ENCODE peak calls at places on chromosomes 7 and 10, in seven cellular contexts. R is AG09309, S is fibroblast of pulmonary artery, K is spleen, A is astrocyte of the spinal cord, W is hepatocyte, O is fibroblast of villous mesenchyme. L is an unnamed sample.

GRCh38 chr10:115335366-115335765 is 242.2 kb downstream of the ATRNL1 start:
- DNase-seq in R (no peak), S (peak), K (no peak), A (peak), W (no peak), O (no peak), L (no peak)

GRCh38 chr10:5910323-5911100 is 20.5 kb downstream of the FBH1 start:
- DNase-seq in R (no peak), S (no peak), K (no peak), A (peak), W (no peak), O (no peak), L (no peak)

GRCh38 chr10:67665491-67665890 is 30.5 kb downstream of the CTNNA3 start:
- DNase-seq in R (no peak), S (no peak), K (no peak), A (no peak), W (peak), O (no peak), L (no peak)

GRCh38 chr7:1663857-1664651 is 6.0 kb upstream of the ELFN1 start:
- DNase-seq in R (no peak), S (no peak), K (peak), A (no peak), W (peak), O (no peak), L (no peak)

GRCh38 chr10:1669433-1669832 is 67.9 kb downstream of the ADARB2 start:
- DNase-seq in R (no peak), S (no peak), K (no peak), A (no peak), W (no peak), O (no peak), L (no peak)

GRCh38 chr7:128873234-128873633 is 10.6 kb downstream of the ATP6V1F start:
- DNase-seq in R (no peak), S (no peak), K (no peak), A (no peak), W (no peak), O (no peak), L (no peak)

GRCh38 chr7:135512135-135512887 is 2.4 kb upstream of the CNOT4 start:
- DNase-seq in R (no peak), S (peak), K (no peak), A (peak), W (peak), O (peak), L (no peak)

GRCh38 chr10:103512591-103513382 is 19.3 kb downstream of the NEURL1 start:
- DNase-seq in R (no peak), S (no peak), K (no peak), A (no peak), W (peak), O (peak), L (no peak)

GRCh38 chr10:84256510-84257342 is 11.9 kb downstream of the RGR start:
- DNase-seq in R (no peak), S (peak), K (no peak), A (peak), W (peak), O (peak), L (no peak)

GRCh38 chr10:22314852-22315251 is 1.3 kb upstream of the COMMD3 start:
- DNase-seq in R (no peak), S (peak), K (no peak), A (no peak), W (no peak), O (no peak), L (no peak)

GRCh38 chr7:128041203-128041602 is 10.0 kb upstream of the LRRC4 start:
- DNase-seq in R (peak), S (peak), K (no peak), A (peak), W (no peak), O (peak), L (peak)

GRCh38 chr7:80732635-80733034 is 94.2 kb downstream of the CD36 start:
- DNase-seq in R (no peak), S (no peak), K (no peak), A (no peak), W (no peak), O (no peak), L (no peak)

GRCh38 chr7:1160665-1161010 is 642 bp upstream of the ZFAND2A start:
- DNase-seq in R (no peak), S (no peak), K (peak), A (no peak), W (no peak), O (no peak), L (no peak)

GRCh38 chr10:26439436-26440090 is 1.4 kb downstream of the APBB1IP start:
- DNase-seq in R (no peak), S (no peak), K (no peak), A (no peak), W (no peak), O (no peak), L (no peak)

GRCh38 chr10:86945361-86946214 is 11.8 kb downstream of the MMRN2 start:
- DNase-seq in R (no peak), S (no peak), K (no peak), A (peak), W (peak), O (peak), L (no peak)

GRCh38 chr7:127258111-127258510 is 5.4 kb upstream of the GRM8 start:
- DNase-seq in R (no peak), S (no peak), K (no peak), A (no peak), W (no peak), O (no peak), L (no peak)

GRCh38 chr10:27341001-27341400 is 100.4 kb upstream of the ACBD5 start:
- DNase-seq in R (no peak), S (no peak), K (no peak), A (no peak), W (no peak), O (no peak), L (no peak)

GRCh38 chr10:127679642-127680255 is 57.2 kb upstream of the FOXI2 start:
- DNase-seq in R (no peak), S (no peak), K (no peak), A (no peak), W (no peak), O (no peak), L (no peak)

GRCh38 chr10:105150486-105150885 is 509.4 kb downstream of the SORCS3 start:
- DNase-seq in R (peak), S (no peak), K (no peak), A (peak), W (no peak), O (no peak), L (peak)

GRCh38 chr7:159083001-159083697 is 61.5 kb downstream of the VIPR2 start:
- DNase-seq in R (no peak), S (no peak), K (peak), A (no peak), W (no peak), O (no peak), L (no peak)

GRCh38 chr7:40482794-40483374 is 348.1 kb downstream of the SUGCT start:
- DNase-seq in R (no peak), S (peak), K (no peak), A (no peak), W (no peak), O (no peak), L (no peak)

GRCh38 chr7:155896531-155897263 is 84.4 kb upstream of the SHH start:
- DNase-seq in R (no peak), S (no peak), K (peak), A (peak), W (no peak), O (no peak), L (peak)

GRCh38 chr7:152553671-152554317 is 118.0 kb upstream of the KMT2C start:
- DNase-seq in R (no peak), S (no peak), K (no peak), A (no peak), W (no peak), O (no peak), L (no peak)

GRCh38 chr10:76523215-76523614 is 1091.8 kb downstream of the LRMDA start:
- DNase-seq in R (no peak), S (peak), K (peak), A (no peak), W (no peak), O (no peak), L (no peak)

GRCh38 chr7:1572111-1572510 is 2.3 kb upstream of the PSMG3 start:
- DNase-seq in R (no peak), S (no peak), K (no peak), A (no peak), W (no peak), O (no peak), L (no peak)

GRCh38 chr10:98224509-98224908 is 43.5 kb downstream of the LOXL4 start:
- DNase-seq in R (no peak), S (no peak), K (no peak), A (no peak), W (no peak), O (peak), L (no peak)

GRCh38 chr10:11609492-11610093 is 1.9 kb downstream of the USP6NL start:
- DNase-seq in R (no peak), S (no peak), K (no peak), A (no peak), W (no peak), O (no peak), L (no peak)
- H3K4me3 ChIP-seq in R (no peak), S (peak), K (peak), A (no peak), W (peak), O (peak), L (peak)

DNA sequence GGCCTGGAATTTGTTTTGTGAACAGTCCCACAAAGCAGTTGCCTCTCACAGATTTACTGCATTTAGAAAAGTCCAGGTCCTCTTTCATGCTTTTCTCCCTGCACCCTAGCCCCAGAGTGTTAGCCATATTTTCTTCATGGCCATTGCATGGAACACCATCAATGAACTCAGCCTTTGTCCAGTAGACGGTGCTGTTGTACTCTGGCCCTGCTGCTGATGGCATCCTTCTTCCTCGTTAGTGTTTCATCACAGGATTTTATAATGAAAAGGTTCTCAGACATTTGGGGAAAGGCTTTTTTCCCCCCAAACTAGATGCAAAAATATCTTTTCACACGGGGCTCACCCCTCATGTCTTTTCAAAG is 93.0 kb upstream of the SLC25A13 start:
- DNase-seq in R (no peak), S (peak), K (no peak), A (peak), W (peak), O (peak), L (no peak)
- TF ChIP-seq CTCF in R (peak), S (peak), K (peak), A (peak), W (peak), O (peak), L (peak)

DNA sequence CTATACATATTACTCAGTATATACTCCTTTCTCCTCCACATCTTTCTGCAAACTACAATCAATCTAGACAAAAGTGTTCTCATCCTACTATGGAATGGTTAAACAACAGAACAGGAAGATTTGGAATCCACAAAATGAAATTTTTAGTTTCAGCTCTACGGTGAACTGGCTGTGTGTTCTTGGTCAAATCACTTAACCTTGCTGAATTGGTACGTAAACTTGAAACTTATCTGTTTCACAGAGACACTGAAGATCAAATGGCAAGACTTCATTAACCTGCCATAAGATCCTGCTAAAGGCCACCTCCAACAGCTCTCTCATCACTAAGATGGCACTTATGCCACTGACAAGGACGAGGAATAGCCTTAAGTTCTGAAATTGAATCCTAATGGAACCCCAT is 1.5 kb downstream of the NUDCD3 start:
- DNase-seq in R (no peak), S (no peak), K (no peak), A (no peak), W (no peak), O (no peak), L (no peak)
- H3K4me3 ChIP-seq in R (peak), S (peak), K (no peak), A (peak), W (peak), O (peak), L (peak)

DNA sequence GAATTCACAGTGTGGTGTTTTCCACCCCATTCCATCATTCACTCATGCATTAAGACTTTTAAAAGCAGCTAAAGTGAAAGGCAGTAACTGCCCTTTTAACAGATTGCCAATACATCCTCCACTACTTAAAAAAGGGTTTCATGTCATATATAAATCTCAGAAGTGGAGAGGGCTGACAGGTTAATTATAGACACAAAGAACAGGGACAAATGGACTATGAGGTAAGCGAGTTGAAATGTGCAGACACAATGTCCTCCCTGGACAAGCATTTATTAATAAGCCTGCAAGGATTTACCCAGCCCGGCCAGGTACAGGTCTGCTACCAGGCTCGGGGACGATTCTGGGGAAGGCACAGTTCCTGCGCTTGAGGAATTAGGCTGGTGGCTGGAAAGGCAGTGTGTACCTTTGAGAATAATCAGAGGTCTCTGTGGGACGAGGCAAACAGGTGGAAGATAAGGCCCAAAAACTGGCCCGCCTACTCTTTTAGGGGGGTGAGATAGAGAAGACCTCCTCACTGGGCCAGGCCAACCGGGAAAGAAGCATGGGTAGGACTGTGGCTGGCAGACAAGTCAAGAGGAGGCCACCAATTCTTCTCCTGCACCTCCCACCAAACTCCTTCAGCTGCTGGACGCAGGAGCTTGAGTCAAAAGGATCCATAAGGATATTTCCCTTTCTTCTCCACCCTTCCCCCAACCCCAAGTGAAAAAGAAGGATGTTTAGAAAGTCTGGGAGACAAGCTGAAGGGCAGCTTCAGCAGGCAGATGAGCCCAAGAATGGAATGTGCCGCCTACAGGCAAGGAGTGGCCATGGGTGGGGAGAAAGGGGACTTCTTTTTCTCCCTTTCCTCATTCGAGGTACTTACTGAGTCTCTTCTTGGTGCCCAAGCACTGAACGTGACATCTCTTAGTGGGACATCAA is 1.5 kb downstream of the PDLIM1 start:
- DNase-seq in R (no peak), S (peak), K (no peak), A (no peak), W (peak), O (peak), L (no peak)
- TF ChIP-seq CTCF in R (no peak), S (peak), K (peak), A (peak), W (peak), O (peak), L (peak)

GRCh38 chr7:124031919-124032318 is 948 bp downstream of the TMEM229A start:
- DNase-seq in R (no peak), S (no peak), K (no peak), A (no peak), W (no peak), O (no peak), L (no peak)
- H3K4me3 ChIP-seq in R (no peak), S (peak), K (peak), A (no peak), W (peak), O (no peak), L (peak)

DNA sequence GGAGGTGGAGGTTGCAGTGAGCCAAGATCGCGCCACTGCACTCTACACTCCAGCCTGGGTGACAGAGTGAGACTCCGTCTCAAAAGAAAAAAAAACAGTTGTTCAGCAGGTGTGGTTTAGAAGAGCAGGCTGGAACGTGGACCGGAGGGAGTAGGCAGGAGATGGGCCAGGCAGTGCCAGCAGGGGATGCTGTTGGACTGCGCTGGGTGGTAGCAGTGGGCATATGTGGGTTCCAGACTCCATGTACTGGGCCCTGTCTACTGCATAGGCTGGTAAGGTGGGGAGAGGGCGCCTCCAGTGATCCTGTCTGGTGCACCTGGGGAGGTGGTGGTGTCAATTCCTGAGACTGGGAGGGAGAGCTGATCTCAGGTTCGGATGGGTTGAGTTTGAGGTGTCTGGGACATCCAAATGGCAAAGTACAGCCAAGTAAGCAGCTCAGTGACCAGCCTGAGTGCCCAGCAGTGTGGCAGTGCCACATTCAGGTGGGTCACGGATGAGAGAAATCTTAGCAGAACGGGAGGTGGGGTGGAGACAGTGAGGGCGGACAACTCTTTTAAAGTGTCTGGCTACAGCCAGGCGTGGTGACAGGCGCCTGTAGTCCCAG is 25.9 kb downstream of the SFXN4 start:
- DNase-seq in R (no peak), S (peak), K (peak), A (no peak), W (no peak), O (peak), L (no peak)
- TF ChIP-seq CTCF in R (peak), S (peak), K (peak), A (peak), W (peak), O (peak), L (peak)

DNA sequence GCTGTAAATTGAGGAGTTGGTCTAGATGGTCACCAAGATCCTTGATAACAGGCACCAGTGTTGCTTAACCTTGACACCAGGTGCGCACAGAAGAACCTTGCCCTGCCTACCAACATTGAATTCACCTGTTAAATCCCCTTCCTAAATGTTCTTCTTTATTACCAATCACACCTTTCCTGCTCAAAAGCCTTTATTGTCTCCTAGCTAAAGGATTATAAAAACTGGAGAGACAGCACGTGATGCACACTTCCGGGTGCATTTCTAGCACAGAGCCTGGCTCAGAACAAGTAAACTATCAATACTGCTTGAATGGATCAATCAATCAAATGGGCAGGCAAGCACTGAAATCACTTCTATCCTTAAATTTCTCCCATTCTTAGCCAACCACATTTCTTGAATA is 56.3 kb downstream of the SVIL start:
- DNase-seq in R (no peak), S (no peak), K (no peak), A (no peak), W (no peak), O (no peak), L (no peak)
- H3K4me3 ChIP-seq in R (no peak), S (no peak), K (no peak), A (no peak), W (no peak), O (no peak), L (no peak)

DNA sequence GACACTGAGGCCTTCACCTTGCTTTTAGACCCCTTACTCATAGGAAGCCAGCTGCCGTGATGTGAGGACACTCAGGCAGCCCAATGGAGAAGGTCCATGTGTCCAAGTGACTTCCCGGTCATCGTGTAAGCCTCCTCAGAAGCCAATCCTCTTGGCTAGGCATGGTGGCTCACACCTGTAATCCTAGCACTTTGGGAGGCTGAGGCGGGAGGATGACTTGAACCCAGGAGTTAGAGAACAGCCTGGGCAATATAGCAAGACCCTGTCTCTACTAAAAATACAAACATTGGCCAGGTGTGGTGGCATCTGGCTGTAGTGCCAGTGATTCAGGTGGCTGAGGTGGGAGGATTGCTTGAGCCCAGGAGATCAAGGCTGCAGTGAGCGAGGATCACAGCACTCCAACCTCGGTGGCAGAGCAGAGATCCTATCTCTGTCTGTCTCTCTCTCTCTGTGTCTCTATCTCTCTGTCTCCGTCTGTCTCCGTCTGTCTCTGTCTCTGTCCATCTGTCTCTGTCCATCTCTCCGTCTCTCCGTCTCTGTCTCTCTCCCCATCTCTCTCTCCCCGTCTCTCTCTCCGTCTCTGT is 27.8 kb downstream of the KPNA7 start:
- DNase-seq in R (no peak), S (no peak), K (no peak), A (no peak), W (no peak), O (no peak), L (no peak)
- TF ChIP-seq CTCF in R (no peak), S (no peak), K (no peak), A (no peak), W (no peak), O (no peak), L (no peak)